ENCODE peak calls at places on chromosomes 7 and 10, in nine cellular contexts. T is lower lobe of right lung, B is DND-41, O is HCT116, L is body of pancreas, G is tibial artery, R is left lung, F is psoas muscle, I is coronary artery. Y is an unnamed sample.
A peak's percentile ranks its signal among the peaks of the same experiment; 100 is the strongest.

GRCh38 chr10:122349758-122350355 is 24.7 kb upstream of the PLEKHA1 start:
- DNase-seq in T (no peak), B (no peak), O (no peak), L (no peak), G (no peak), R (no peak), F (no peak), I (no peak), Y (no peak)

GRCh38 chr7:117230276-117231046 is 92.4 kb downstream of the WNT2 start:
- DNase-seq in T (no peak), B (peak; percentile 14), O (no peak), L (no peak), G (no peak), R (no peak), F (no peak), I (no peak), Y (no peak)

GRCh38 chr7:2566348-2566889 is 7.6 kb downstream of the IQCE start:
- DNase-seq in T (peak; percentile 10), B (no peak), O (no peak), L (no peak), G (no peak), R (no peak), F (peak; percentile 26), I (no peak), Y (no peak)

GRCh38 chr7:50631100-50631499 is 65.9 kb upstream of the DDC start:
- DNase-seq in T (no peak), B (no peak), O (no peak), L (no peak), G (no peak), R (no peak), F (peak; percentile 74), I (no peak), Y (no peak)

GRCh38 chr7:151087247-151088018 is 1.2 kb downstream of the AGAP3 start:
- DNase-seq in T (peak; percentile 76), B (no peak), O (no peak), L (peak; percentile 79), G (peak; percentile 49), R (peak; percentile 90), F (peak; percentile 82), I (no peak), Y (peak; percentile 79)

GRCh38 chr7:47517821-47518480 is 64.0 kb downstream of the TNS3 start:
- DNase-seq in T (no peak), B (no peak), O (no peak), L (no peak), G (peak; percentile 11), R (no peak), F (no peak), I (no peak), Y (no peak)

GRCh38 chr7:22663319-22663718 is 63.7 kb upstream of the IL6 start:
- DNase-seq in T (no peak), B (no peak), O (no peak), L (no peak), G (no peak), R (no peak), F (no peak), I (no peak), Y (no peak)

GRCh38 chr10:132712291-132712690 is 73.7 kb downstream of the NKX6-2 start:
- DNase-seq in T (peak; percentile 10), B (no peak), O (no peak), L (no peak), G (no peak), R (peak; percentile 42), F (peak; percentile 19), I (no peak), Y (no peak)

GRCh38 chr7:74164985-74165456 is 9.1 kb upstream of the EIF4H start:
- DNase-seq in T (no peak), B (no peak), O (no peak), L (peak; percentile 77), G (no peak), R (no peak), F (no peak), I (no peak), Y (no peak)

GRCh38 chr7:106717997-106718871 is 57.3 kb upstream of the CCDC71L start:
- DNase-seq in T (no peak), B (peak; percentile 56), O (peak; percentile 87), L (no peak), G (peak; percentile 34), R (no peak), F (no peak), I (no peak), Y (peak; percentile 97)

GRCh38 chr7:78279457-78279856 is 480.9 kb downstream of the PHTF2 start:
- DNase-seq in T (no peak), B (no peak), O (no peak), L (no peak), G (no peak), R (no peak), F (no peak), I (no peak), Y (no peak)

GRCh38 chr10:86333813-86334514 is 32.6 kb downstream of the GRID1 start:
- DNase-seq in T (peak; percentile 22), B (no peak), O (no peak), L (no peak), G (no peak), R (no peak), F (no peak), I (no peak), Y (no peak)

GRCh38 chr7:105664816-105665525 is 83.7 kb upstream of the EFCAB10 start:
- DNase-seq in T (no peak), B (peak; percentile 11), O (peak; percentile 79), L (peak; percentile 49), G (no peak), R (no peak), F (no peak), I (no peak), Y (no peak)

GRCh38 chr10:30747633-30748032 is 118.1 kb upstream of the LYZL2 start:
- DNase-seq in T (no peak), B (no peak), O (no peak), L (no peak), G (no peak), R (no peak), F (no peak), I (no peak), Y (no peak)

GRCh38 chr7:36487756-36488336 is 98.2 kb downstream of the ANLN start:
- DNase-seq in T (no peak), B (peak; percentile 55), O (peak; percentile 59), L (peak; percentile 36), G (no peak), R (no peak), F (no peak), I (no peak), Y (peak; percentile 66)

GRCh38 chr7:815284-816216 is 16.7 kb upstream of the SUN1 start:
- DNase-seq in T (peak; percentile 41), B (no peak), O (no peak), L (peak; percentile 52), G (no peak), R (no peak), F (no peak), I (no peak), Y (no peak)

GRCh38 chr10:43226441-43226840 is 40.4 kb downstream of the RASGEF1A start:
- DNase-seq in T (peak; percentile 24), B (no peak), O (no peak), L (peak; percentile 1), G (no peak), R (peak; percentile 21), F (no peak), I (peak; percentile 54), Y (no peak)

GRCh38 chr10:22853906-22854447 is 73.9 kb upstream of the ARMC3 start:
- DNase-seq in T (no peak), B (no peak), O (no peak), L (no peak), G (no peak), R (no peak), F (no peak), I (no peak), Y (no peak)

GRCh38 chr7:151754142-151754590 is 122.7 kb downstream of the PRKAG2 start:
- DNase-seq in T (peak; percentile 80), B (peak; percentile 39), O (peak; percentile 93), L (peak; percentile 79), G (peak; percentile 76), R (peak; percentile 90), F (peak; percentile 93), I (peak; percentile 94), Y (peak; percentile 18)

GRCh38 chr10:1489801-1490200 is 247.5 kb downstream of the ADARB2 start:
- DNase-seq in T (no peak), B (peak; percentile 32), O (no peak), L (no peak), G (no peak), R (no peak), F (no peak), I (peak; percentile 24), Y (no peak)

GRCh38 chr10:3469639-3470020 is 297.0 kb upstream of the PITRM1 start:
- DNase-seq in T (no peak), B (no peak), O (no peak), L (no peak), G (no peak), R (no peak), F (peak; percentile 42), I (no peak), Y (no peak)
- H3K27ac ChIP-seq in T (peak overlapping the region; percentile 86), B (no peak overlapping the region), O (peak overlapping the region; percentile 81), L (peak overlapping the region; percentile 77), G (peak overlapping the region; percentile 82), R (peak overlapping the region; percentile 88), F (peak overlapping the region; percentile 91), I (peak overlapping the region; percentile 93), Y (no peak overlapping the region)

GRCh38 chr10:101319241-101319915 is 34.6 kb upstream of the BTRC start:
- DNase-seq in T (no peak), B (no peak), O (no peak), L (no peak), G (no peak), R (no peak), F (no peak), I (no peak), Y (no peak)
- H3K27ac ChIP-seq in T (no peak overlapping the region), B (no peak overlapping the region), O (no peak overlapping the region), L (no peak overlapping the region), G (no peak overlapping the region), R (no peak overlapping the region), F (no peak overlapping the region), I (no peak overlapping the region), Y (no peak overlapping the region)

GRCh38 chr7:139488810-139489209 is 5.3 kb upstream of the KLRG2 start:
- DNase-seq in T (no peak), B (no peak), O (no peak), L (no peak), G (no peak), R (no peak), F (no peak), I (no peak), Y (no peak)
- H3K27ac ChIP-seq in T (no peak overlapping the region), B (no peak overlapping the region), O (no peak overlapping the region), L (no peak overlapping the region), G (no peak overlapping the region), R (no peak overlapping the region), F (no peak overlapping the region), I (no peak overlapping the region), Y (no peak overlapping the region)

DNA sequence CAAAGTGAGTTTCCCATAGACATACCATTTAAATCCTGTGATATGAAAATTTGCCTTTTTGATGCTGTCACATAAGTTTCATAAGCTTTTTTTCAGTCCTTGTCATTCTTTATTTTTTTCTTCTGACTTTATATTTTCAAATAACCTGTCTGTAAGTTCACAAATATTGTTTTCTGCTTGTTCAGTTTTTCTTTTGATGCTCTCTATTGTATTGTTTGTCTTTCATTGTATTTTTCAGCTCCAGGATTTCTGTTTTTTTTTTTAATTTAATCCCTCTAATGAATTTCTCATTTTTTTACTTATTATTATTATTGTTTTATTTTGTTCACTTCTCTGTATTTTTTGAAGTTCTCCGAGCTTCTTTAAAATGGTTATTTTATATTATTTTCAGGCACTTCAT is 623.4 kb downstream of the CNTNAP2 start:
- DNase-seq in T (no peak), B (no peak), O (no peak), L (no peak), G (no peak), R (no peak), F (no peak), I (no peak), Y (no peak)
- H3K27ac ChIP-seq in T (no peak overlapping the region), B (no peak overlapping the region), O (no peak overlapping the region), L (no peak overlapping the region), G (no peak overlapping the region), R (no peak overlapping the region), F (no peak overlapping the region), I (no peak overlapping the region), Y (no peak overlapping the region)

GRCh38 chr7:130920122-130920521 is 186.1 kb upstream of the KLF14 start:
- DNase-seq in T (no peak), B (no peak), O (no peak), L (no peak), G (no peak), R (no peak), F (no peak), I (no peak), Y (no peak)
- H3K27ac ChIP-seq in T (no peak overlapping the region), B (no peak overlapping the region), O (peak overlapping the region; percentile 99), L (no peak overlapping the region), G (peak overlapping the region; percentile 66), R (peak overlapping the region; percentile 66), F (peak overlapping the region; percentile 94), I (peak overlapping the region; percentile 88), Y (no peak overlapping the region)